ENCODE peak calls at places on chromosomes 4 and X, in eight cellular contexts. H, O, X, C, W, L, K and N are unnamed samples.

GRCh38 chr4:72970756-72971155 is 98.8 kb downstream of the COX18 start:
- DNase-seq in H (no peak), O (no peak), X (no peak), C (no peak), W (no peak), L (no peak), K (no peak), N (no peak)

GRCh38 chr4:87848622-87849351 is 16.0 kb downstream of the MEPE start:
- DNase-seq in H (no peak), O (no peak), X (peak), C (peak), W (no peak), L (peak), K (peak), N (no peak)

GRCh38 chrX:16516473-16516872 is 133.5 kb upstream of the S100G start:
- DNase-seq in H (no peak), O (no peak), X (no peak), C (no peak), W (no peak), L (no peak), K (peak), N (no peak)

GRCh38 chr4:188400456-188400855 is 261.2 kb downstream of the TRIML1 start:
- DNase-seq in H (no peak), O (no peak), X (no peak), C (no peak), W (no peak), L (no peak), K (no peak), N (no peak)

GRCh38 chr4:37780444-37781133 is 45.9 kb upstream of the PGM2 start:
- DNase-seq in H (no peak), O (no peak), X (no peak), C (no peak), W (no peak), L (no peak), K (no peak), N (no peak)

GRCh38 chr4:73187325-73187724 is 71.3 kb downstream of the ANKRD17 start:
- DNase-seq in H (no peak), O (no peak), X (no peak), C (no peak), W (no peak), L (peak), K (peak), N (no peak)

GRCh38 chr4:78616046-78616498 is 64.5 kb downstream of the ANXA3 start:
- DNase-seq in H (no peak), O (no peak), X (no peak), C (no peak), W (no peak), L (peak), K (no peak), N (no peak)

GRCh38 chrX:153925739-153926593 is at the start of gene ARHGAP4:
- DNase-seq in H (no peak), O (no peak), X (peak), C (peak), W (peak), L (no peak), K (no peak), N (no peak)

GRCh38 chrX:33211356-33212254 is at the start of gene DMD:
- DNase-seq in H (no peak), O (no peak), X (no peak), C (no peak), W (no peak), L (peak), K (no peak), N (no peak)

GRCh38 chrX:41122664-41123257 is 37.5 kb downstream of the USP9X start:
- DNase-seq in H (no peak), O (no peak), X (no peak), C (no peak), W (no peak), L (no peak), K (no peak), N (no peak)

GRCh38 chrX:138710866-138711331 is 618 bp downstream of the FGF13 start:
- DNase-seq in H (no peak), O (no peak), X (no peak), C (no peak), W (peak), L (no peak), K (no peak), N (peak)

GRCh38 chr4:85779165-85779564 is 304.2 kb downstream of the ARHGAP24 start:
- DNase-seq in H (no peak), O (no peak), X (no peak), C (no peak), W (no peak), L (peak), K (no peak), N (no peak)

GRCh38 chrX:19638968-19639539 is 123.7 kb upstream of the MAP3K15 start:
- DNase-seq in H (no peak), O (no peak), X (no peak), C (no peak), W (no peak), L (no peak), K (no peak), N (no peak)

GRCh38 chr4:170015285-170015684 is 10.9 kb downstream of the MFAP3L start:
- DNase-seq in H (no peak), O (no peak), X (no peak), C (no peak), W (no peak), L (no peak), K (no peak), N (no peak)

GRCh38 chrX:67613366-67613765 is 69.5 kb downstream of the AR start:
- DNase-seq in H (no peak), O (no peak), X (no peak), C (no peak), W (no peak), L (peak), K (no peak), N (no peak)

GRCh38 chr4:90095000-90095399 is 32.2 kb upstream of the CCSER1 start:
- DNase-seq in H (no peak), O (no peak), X (no peak), C (no peak), W (no peak), L (no peak), K (no peak), N (no peak)

GRCh38 chr4:7737268-7737645 is 202.4 kb downstream of the AFAP1 start:
- DNase-seq in H (no peak), O (no peak), X (no peak), C (no peak), W (no peak), L (no peak), K (no peak), N (peak)

GRCh38 chr4:148216866-148217814 is 225.1 kb downstream of the NR3C2 start:
- DNase-seq in H (no peak), O (no peak), X (peak), C (peak), W (no peak), L (no peak), K (no peak), N (no peak)

GRCh38 chr4:82780398-82781231 is 18.0 kb downstream of the SCD5 start:
- DNase-seq in H (peak), O (no peak), X (no peak), C (no peak), W (peak), L (peak), K (no peak), N (no peak)

GRCh38 chr4:172995704-172996103 is 172.9 kb upstream of the GALNT7 start:
- DNase-seq in H (no peak), O (no peak), X (no peak), C (no peak), W (no peak), L (no peak), K (no peak), N (no peak)

GRCh38 chrX:25968920-25969319 is 169.2 kb upstream of the MAGEB18 start:
- DNase-seq in H (no peak), O (no peak), X (peak), C (peak), W (no peak), L (no peak), K (no peak), N (peak)

GRCh38 chr4:6702761-6703160 is 6.9 kb downstream of the MRFAP1L1 start:
- DNase-seq in H (no peak), O (no peak), X (no peak), C (no peak), W (no peak), L (no peak), K (no peak), N (no peak)

GRCh38 chr4:55768291-55768690 is 51.3 kb upstream of the EXOC1L start:
- DNase-seq in H (no peak), O (no peak), X (no peak), C (no peak), W (no peak), L (peak), K (peak), N (no peak)

GRCh38 chr4:105683038-105683437 is 25.5 kb downstream of the INTS12 start:
- DNase-seq in H (no peak), O (no peak), X (no peak), C (no peak), W (no peak), L (no peak), K (no peak), N (no peak)

GRCh38 chr4:8407756-8408155 is 32.8 kb downstream of the ACOX3 start:
- DNase-seq in H (no peak), O (no peak), X (no peak), C (no peak), W (no peak), L (no peak), K (no peak), N (no peak)

GRCh38 chr4:1172971-1173757 is 781 bp upstream of the SPON2 start:
- DNase-seq in H (peak), O (no peak), X (no peak), C (peak), W (peak), L (peak), K (no peak), N (peak)

GRCh38 chrX:143634373-143634685 is 1.6 kb downstream of the SLITRK4 start:
- DNase-seq in H (peak), O (no peak), X (no peak), C (no peak), W (peak), L (no peak), K (no peak), N (peak)

GRCh38 chr4:88104902-88105610 is 53.4 kb downstream of the ABCG2 start:
- DNase-seq in H (no peak), O (no peak), X (no peak), C (no peak), W (no peak), L (peak), K (peak), N (no peak)

GRCh38 chrX:9352683-9353430 is 112.0 kb upstream of the TBL1X start:
- DNase-seq in H (no peak), O (no peak), X (peak), C (peak), W (no peak), L (peak), K (no peak), N (no peak)

GRCh38 chrX:48958635-48959094 is 1.3 kb upstream of the OTUD5 start:
- DNase-seq in H (peak), O (no peak), X (no peak), C (no peak), W (no peak), L (peak), K (no peak), N (no peak)

GRCh38 chrX:25013593-25014365 is 2.0 kb downstream of the ARX start:
- DNase-seq in H (no peak), O (no peak), X (no peak), C (no peak), W (no peak), L (no peak), K (no peak), N (no peak)

GRCh38 chr4:168883513-168883912 is 126.5 kb downstream of the CBR4 start:
- DNase-seq in H (no peak), O (no peak), X (no peak), C (no peak), W (no peak), L (peak), K (no peak), N (no peak)

GRCh38 chr4:184805462-184806245 is 20.1 kb downstream of the ACSL1 start:
- DNase-seq in H (peak), O (no peak), X (no peak), C (no peak), W (peak), L (no peak), K (no peak), N (no peak)

GRCh38 chr4:108168672-108169562 is at the start of gene LEF1:
- DNase-seq in H (no peak), O (no peak), X (peak), C (peak), W (peak), L (peak), K (no peak), N (no peak)

GRCh38 chrX:110000000-110000399 is 2.9 kb upstream of the TMEM164 start:
- DNase-seq in H (no peak), O (no peak), X (no peak), C (no peak), W (no peak), L (no peak), K (no peak), N (no peak)
- TF ChIP-seq CTCF in H (no peak), O (no peak), X (no peak), C (no peak), W (no peak), L (no peak), K (no peak), N (no peak)

GRCh38 chrX:97026406-97026805 is 142.7 kb downstream of the RPA4 start:
- DNase-seq in H (no peak), O (no peak), X (no peak), C (no peak), W (no peak), L (peak), K (no peak), N (no peak)
- TF ChIP-seq CTCF in H (no peak), O (no peak), X (peak), C (no peak), W (no peak), L (peak), K (no peak), N (peak)

GRCh38 chr4:186134254-186134653 is 29.8 kb downstream of the FAM149A start:
- DNase-seq in H (no peak), O (no peak), X (peak), C (peak), W (no peak), L (no peak), K (no peak), N (no peak)

GRCh38 chr4:186128842-186129241 is 24.3 kb downstream of the FAM149A start:
- DNase-seq in H (no peak), O (no peak), X (no peak), C (no peak), W (no peak), L (no peak), K (no peak), N (no peak)

GRCh38 chr4:186131935-186132334 is 27.4 kb downstream of the FAM149A start:
- DNase-seq in H (no peak), O (no peak), X (no peak), C (no peak), W (no peak), L (no peak), K (no peak), N (no peak)

GRCh38 chr4:186137193-186137792 is 32.8 kb downstream of the FAM149A start:
- DNase-seq in H (no peak), O (no peak), X (no peak), C (peak), W (no peak), L (peak), K (no peak), N (no peak)

GRCh38 chr4:186132577-186133277 is 28.2 kb downstream of the FAM149A start:
- DNase-seq in H (no peak), O (no peak), X (no peak), C (no peak), W (no peak), L (peak), K (no peak), N (no peak)
- TF ChIP-seq CTCF in H (no peak), O (peak), X (no peak), C (peak), W (no peak), L (peak), K (no peak), N (peak)

GRCh38 chr4:166091914-166092510 is 219.0 kb downstream of the TLL1 start:
- DNase-seq in H (no peak), O (no peak), X (peak), C (peak), W (no peak), L (peak), K (peak), N (no peak)

GRCh38 chr4:166092797-166093196 is 219.8 kb downstream of the TLL1 start:
- DNase-seq in H (no peak), O (no peak), X (no peak), C (no peak), W (no peak), L (no peak), K (no peak), N (no peak)

GRCh38 chr4:166087569-166087968 is 214.5 kb downstream of the TLL1 start:
- DNase-seq in H (no peak), O (no peak), X (no peak), C (no peak), W (peak), L (no peak), K (no peak), N (no peak)

GRCh38 chr4:166088576-166088975 is 215.5 kb downstream of the TLL1 start:
- DNase-seq in H (no peak), O (no peak), X (no peak), C (no peak), W (peak), L (no peak), K (no peak), N (no peak)

DNA sequence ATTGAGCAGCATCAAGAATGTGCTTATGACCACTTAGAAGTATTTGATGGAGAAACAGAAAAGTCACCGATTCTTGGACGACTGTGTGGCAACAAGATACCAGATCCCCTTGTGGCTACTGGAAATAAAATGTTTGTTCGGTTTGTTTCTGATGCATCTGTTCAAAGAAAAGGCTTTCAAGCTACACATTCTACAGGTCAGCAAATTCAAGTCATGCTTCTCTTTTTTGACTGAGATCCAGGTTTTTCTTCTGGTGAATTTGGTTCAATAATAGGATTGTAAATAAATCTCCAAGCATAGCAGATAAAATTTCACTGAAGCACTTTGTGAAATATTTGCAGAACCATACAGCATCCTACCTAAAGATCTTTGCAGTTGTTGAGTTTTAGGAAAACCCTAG is 218.1 kb downstream of the TLL1 start:
- DNase-seq in H (no peak), O (no peak), X (no peak), C (no peak), W (no peak), L (no peak), K (no peak), N (no peak)
- TF ChIP-seq CTCF in H (no peak), O (no peak), X (no peak), C (no peak), W (no peak), L (no peak), K (no peak), N (no peak)